ENCODE peak calls at places on chromosome 5, in ten cellular contexts. One of them, this sample, is unnamed.

GRCh38 chr5:116668361-116668760 is 93.7 kb upstream of the SEMA6A start:
- DNase-seq in A549: no peak
- DNase-seq in transverse colon: no peak
- DNase-seq in SK-N-SH: no peak
- DNase-seq in ovary: no peak
- DNase-seq in H1: no peak
- DNase-seq in tibial nerve: no peak
- DNase-seq in suprapubic skin: no peak
- DNase-seq in sigmoid colon: no peak
- DNase-seq in upper lobe of left lung: no peak
- DNase-seq in this sample: no peak

GRCh38 chr5:99334936-99335335 is 406.1 kb upstream of the CHD1 start:
- DNase-seq in A549: no peak
- DNase-seq in transverse colon: no peak
- DNase-seq in SK-N-SH: no peak
- DNase-seq in ovary: no peak
- DNase-seq in H1: no peak
- DNase-seq in tibial nerve: no peak
- DNase-seq in suprapubic skin: no peak
- DNase-seq in sigmoid colon: no peak
- DNase-seq in upper lobe of left lung: no peak
- DNase-seq in this sample: no peak

GRCh38 chr5:174327317-174327864 is 281.9 kb downstream of the NSG2 start:
- DNase-seq in A549: peak; percentile 83
- DNase-seq in transverse colon: peak; percentile 48
- DNase-seq in SK-N-SH: peak; percentile 77
- DNase-seq in ovary: no peak
- DNase-seq in H1: peak; percentile 88
- DNase-seq in tibial nerve: peak; percentile 35
- DNase-seq in suprapubic skin: no peak
- DNase-seq in sigmoid colon: no peak
- DNase-seq in upper lobe of left lung: peak; percentile 58
- DNase-seq in this sample: peak; percentile 70

GRCh38 chr5:40374853-40375252 is 304.9 kb upstream of the PTGER4 start:
- DNase-seq in A549: no peak
- DNase-seq in transverse colon: no peak
- DNase-seq in SK-N-SH: no peak
- DNase-seq in ovary: no peak
- DNase-seq in H1: no peak
- DNase-seq in tibial nerve: no peak
- DNase-seq in suprapubic skin: no peak
- DNase-seq in sigmoid colon: no peak
- DNase-seq in upper lobe of left lung: no peak
- DNase-seq in this sample: no peak

GRCh38 chr5:123719004-123719403 is 207.0 kb downstream of the CSNK1G3 start:
- DNase-seq in A549: no peak
- DNase-seq in transverse colon: no peak
- DNase-seq in SK-N-SH: no peak
- DNase-seq in ovary: no peak
- DNase-seq in H1: no peak
- DNase-seq in tibial nerve: no peak
- DNase-seq in suprapubic skin: no peak
- DNase-seq in sigmoid colon: no peak
- DNase-seq in upper lobe of left lung: no peak
- DNase-seq in this sample: no peak

GRCh38 chr5:172339264-172340180 is 56.0 kb upstream of the UBTD2 start:
- DNase-seq in A549: no peak
- DNase-seq in transverse colon: no peak
- DNase-seq in SK-N-SH: no peak
- DNase-seq in ovary: no peak
- DNase-seq in H1: no peak
- DNase-seq in tibial nerve: no peak
- DNase-seq in suprapubic skin: no peak
- DNase-seq in sigmoid colon: no peak
- DNase-seq in upper lobe of left lung: no peak
- DNase-seq in this sample: no peak

GRCh38 chr5:112419596-112420110 is 576 bp upstream of the EPB41L4A start:
- DNase-seq in A549: peak; percentile 38
- DNase-seq in transverse colon: peak; percentile 71
- DNase-seq in SK-N-SH: peak; percentile 77
- DNase-seq in ovary: peak; percentile 26
- DNase-seq in H1: peak; percentile 78
- DNase-seq in tibial nerve: peak; percentile 36
- DNase-seq in suprapubic skin: peak; percentile 79
- DNase-seq in sigmoid colon: peak; percentile 77
- DNase-seq in upper lobe of left lung: peak; percentile 49
- DNase-seq in this sample: peak; percentile 69

GRCh38 chr5:66529182-66529581 is 67.0 kb upstream of the MAST4 start:
- DNase-seq in A549: no peak
- DNase-seq in transverse colon: no peak
- DNase-seq in SK-N-SH: no peak
- DNase-seq in ovary: no peak
- DNase-seq in H1: no peak
- DNase-seq in tibial nerve: no peak
- DNase-seq in suprapubic skin: no peak
- DNase-seq in sigmoid colon: no peak
- DNase-seq in upper lobe of left lung: peak; percentile 65
- DNase-seq in this sample: no peak

DNA sequence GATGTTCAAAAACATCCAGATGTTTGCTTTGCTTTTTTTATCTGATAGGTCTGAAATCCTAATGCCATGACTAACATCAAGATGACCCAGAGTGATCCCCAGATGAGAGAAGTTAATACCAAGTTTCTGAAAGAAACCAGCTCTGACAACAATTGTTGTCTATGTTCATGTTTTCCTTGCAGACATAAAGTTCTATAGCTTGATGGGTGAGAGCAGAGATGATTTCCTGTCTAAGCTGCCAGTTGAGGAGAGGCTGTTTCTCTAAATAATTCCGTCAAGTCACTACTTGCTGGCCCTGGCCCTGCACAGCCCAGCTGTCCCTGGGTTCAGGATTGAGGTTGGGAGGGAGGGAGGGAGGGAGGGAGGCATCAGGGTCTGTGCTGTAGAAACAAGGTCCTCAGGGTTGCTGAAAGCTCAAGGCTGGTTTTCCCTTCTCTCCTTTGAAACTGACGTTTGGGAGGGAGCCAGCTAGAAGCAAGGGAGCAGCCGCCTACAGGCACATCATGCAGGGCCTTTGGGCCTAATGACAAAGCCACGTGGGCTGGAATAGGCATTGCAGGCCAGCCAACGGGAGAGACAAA is 3.9 kb downstream of the SPARC start:
- DNase-seq in A549: no peak
- DNase-seq in transverse colon: no peak
- DNase-seq in SK-N-SH: no peak
- DNase-seq in ovary: peak; percentile 75
- DNase-seq in H1: no peak
- DNase-seq in tibial nerve: no peak
- DNase-seq in suprapubic skin: no peak
- DNase-seq in sigmoid colon: no peak
- DNase-seq in upper lobe of left lung: no peak
- DNase-seq in this sample: no peak
- TF ChIP-seq EP300 in A549: no peak
- TF ChIP-seq EP300 in transverse colon: no peak
- TF ChIP-seq EP300 in SK-N-SH: no peak
- TF ChIP-seq EP300 in ovary: no peak
- TF ChIP-seq EP300 in H1: no peak
- TF ChIP-seq EP300 in tibial nerve: peak; percentile 11
- TF ChIP-seq EP300 in suprapubic skin: no peak
- TF ChIP-seq EP300 in sigmoid colon: no peak
- TF ChIP-seq EP300 in upper lobe of left lung: no peak
- TF ChIP-seq EP300 in this sample: no peak

GRCh38 chr5:107541400-107541799 is 129.3 kb downstream of the EFNA5 start:
- DNase-seq in A549: no peak
- DNase-seq in transverse colon: no peak
- DNase-seq in SK-N-SH: no peak
- DNase-seq in ovary: no peak
- DNase-seq in H1: no peak
- DNase-seq in tibial nerve: no peak
- DNase-seq in suprapubic skin: no peak
- DNase-seq in sigmoid colon: no peak
- DNase-seq in upper lobe of left lung: no peak
- DNase-seq in this sample: no peak

GRCh38 chr5:107542428-107542827 is 128.3 kb downstream of the EFNA5 start:
- DNase-seq in A549: peak; percentile 86
- DNase-seq in transverse colon: peak; percentile 44
- DNase-seq in SK-N-SH: peak; percentile 50
- DNase-seq in ovary: peak; percentile 69
- DNase-seq in H1: no peak
- DNase-seq in tibial nerve: peak; percentile 80
- DNase-seq in suprapubic skin: peak; percentile 92
- DNase-seq in sigmoid colon: peak; percentile 87
- DNase-seq in upper lobe of left lung: peak; percentile 86
- DNase-seq in this sample: peak; percentile 92

GRCh38 chr5:107544476-107544875 is 126.3 kb downstream of the EFNA5 start:
- DNase-seq in A549: no peak
- DNase-seq in transverse colon: no peak
- DNase-seq in SK-N-SH: no peak
- DNase-seq in ovary: no peak
- DNase-seq in H1: no peak
- DNase-seq in tibial nerve: no peak
- DNase-seq in suprapubic skin: no peak
- DNase-seq in sigmoid colon: no peak
- DNase-seq in upper lobe of left lung: no peak
- DNase-seq in this sample: no peak

GRCh38 chr5:107543868-107544267 is 126.9 kb downstream of the EFNA5 start:
- DNase-seq in A549: no peak
- DNase-seq in transverse colon: no peak
- DNase-seq in SK-N-SH: no peak
- DNase-seq in ovary: no peak
- DNase-seq in H1: no peak
- DNase-seq in tibial nerve: no peak
- DNase-seq in suprapubic skin: no peak
- DNase-seq in sigmoid colon: no peak
- DNase-seq in upper lobe of left lung: no peak
- DNase-seq in this sample: no peak

DNA sequence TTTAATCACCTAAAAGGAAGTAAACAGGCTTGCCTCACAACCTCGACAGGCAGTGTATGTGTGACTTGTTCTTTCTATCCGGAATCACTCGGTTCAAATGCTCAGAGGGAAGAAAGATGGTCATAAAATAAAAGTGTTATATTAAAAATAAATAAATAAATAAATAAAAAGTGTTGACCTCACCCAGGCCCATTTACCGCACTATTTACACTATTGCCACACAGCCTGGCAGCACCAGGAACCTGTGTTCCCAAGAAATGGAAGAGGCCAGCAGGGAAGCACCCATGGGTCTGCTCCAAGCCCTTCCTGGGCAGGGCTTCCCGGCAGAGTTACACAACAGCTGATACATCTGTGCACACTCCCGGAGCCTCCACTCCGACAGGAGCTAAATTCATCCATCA is 127.9 kb downstream of the EFNA5 start:
- DNase-seq in A549: peak; percentile 74
- DNase-seq in transverse colon: peak; percentile 39
- DNase-seq in SK-N-SH: no peak
- DNase-seq in ovary: peak; percentile 56
- DNase-seq in H1: no peak
- DNase-seq in tibial nerve: peak; percentile 77
- DNase-seq in suprapubic skin: peak; percentile 91
- DNase-seq in sigmoid colon: peak; percentile 92
- DNase-seq in upper lobe of left lung: peak; percentile 88
- DNase-seq in this sample: peak; percentile 71
- TF ChIP-seq EP300 in A549: peak; percentile 79
- TF ChIP-seq EP300 in transverse colon: no peak
- TF ChIP-seq EP300 in SK-N-SH: no peak
- TF ChIP-seq EP300 in ovary: no peak
- TF ChIP-seq EP300 in H1: no peak
- TF ChIP-seq EP300 in tibial nerve: peak; percentile 80
- TF ChIP-seq EP300 in suprapubic skin: no peak
- TF ChIP-seq EP300 in sigmoid colon: no peak
- TF ChIP-seq EP300 in upper lobe of left lung: no peak
- TF ChIP-seq EP300 in this sample: peak; percentile 86

GRCh38 chr5:149130121-149130931 is 11.0 kb upstream of the ABLIM3 start:
- DNase-seq in A549: no peak
- DNase-seq in transverse colon: no peak
- DNase-seq in SK-N-SH: no peak
- DNase-seq in ovary: no peak
- DNase-seq in H1: no peak
- DNase-seq in tibial nerve: no peak
- DNase-seq in suprapubic skin: no peak
- DNase-seq in sigmoid colon: no peak
- DNase-seq in upper lobe of left lung: no peak
- DNase-seq in this sample: no peak

GRCh38 chr5:149129181-149129580 is 12.1 kb upstream of the ABLIM3 start:
- DNase-seq in A549: no peak
- DNase-seq in transverse colon: no peak
- DNase-seq in SK-N-SH: no peak
- DNase-seq in ovary: no peak
- DNase-seq in H1: no peak
- DNase-seq in tibial nerve: no peak
- DNase-seq in suprapubic skin: no peak
- DNase-seq in sigmoid colon: no peak
- DNase-seq in upper lobe of left lung: no peak
- DNase-seq in this sample: no peak

GRCh38 chr5:149132474-149132873 is 8.8 kb upstream of the ABLIM3 start:
- DNase-seq in A549: no peak
- DNase-seq in transverse colon: no peak
- DNase-seq in SK-N-SH: no peak
- DNase-seq in ovary: no peak
- DNase-seq in H1: no peak
- DNase-seq in tibial nerve: no peak
- DNase-seq in suprapubic skin: no peak
- DNase-seq in sigmoid colon: no peak
- DNase-seq in upper lobe of left lung: no peak
- DNase-seq in this sample: no peak

GRCh38 chr5:149128023-149128875 is 13.0 kb upstream of the ABLIM3 start:
- DNase-seq in A549: peak; percentile 76
- DNase-seq in transverse colon: peak; percentile 20
- DNase-seq in SK-N-SH: peak; percentile 67
- DNase-seq in ovary: no peak
- DNase-seq in H1: peak; percentile 66
- DNase-seq in tibial nerve: no peak
- DNase-seq in suprapubic skin: no peak
- DNase-seq in sigmoid colon: no peak
- DNase-seq in upper lobe of left lung: no peak
- DNase-seq in this sample: no peak

DNA sequence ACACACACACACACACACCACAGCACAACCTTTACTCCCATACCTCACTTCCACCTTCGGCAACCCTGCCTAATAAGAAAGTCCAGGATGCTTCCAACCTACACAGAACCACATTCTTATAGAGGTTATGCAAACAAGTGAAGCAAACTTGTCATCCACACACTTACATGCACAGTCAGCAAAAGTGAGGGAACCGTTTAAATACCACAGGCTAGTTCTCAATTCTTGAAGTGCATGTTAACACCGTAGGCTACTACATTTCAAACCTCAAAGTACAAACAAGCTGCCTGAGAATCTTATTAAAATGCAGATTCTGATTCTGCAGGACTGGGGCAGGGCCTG is 10.4 kb upstream of the ABLIM3 start:
- DNase-seq in A549: no peak
- DNase-seq in transverse colon: no peak
- DNase-seq in SK-N-SH: no peak
- DNase-seq in ovary: no peak
- DNase-seq in H1: no peak
- DNase-seq in tibial nerve: no peak
- DNase-seq in suprapubic skin: no peak
- DNase-seq in sigmoid colon: no peak
- DNase-seq in upper lobe of left lung: no peak
- DNase-seq in this sample: no peak
- TF ChIP-seq EP300 in A549: no peak
- TF ChIP-seq EP300 in transverse colon: no peak
- TF ChIP-seq EP300 in SK-N-SH: no peak
- TF ChIP-seq EP300 in ovary: no peak
- TF ChIP-seq EP300 in H1: no peak
- TF ChIP-seq EP300 in tibial nerve: no peak
- TF ChIP-seq EP300 in suprapubic skin: no peak
- TF ChIP-seq EP300 in sigmoid colon: no peak
- TF ChIP-seq EP300 in upper lobe of left lung: no peak
- TF ChIP-seq EP300 in this sample: no peak

DNA sequence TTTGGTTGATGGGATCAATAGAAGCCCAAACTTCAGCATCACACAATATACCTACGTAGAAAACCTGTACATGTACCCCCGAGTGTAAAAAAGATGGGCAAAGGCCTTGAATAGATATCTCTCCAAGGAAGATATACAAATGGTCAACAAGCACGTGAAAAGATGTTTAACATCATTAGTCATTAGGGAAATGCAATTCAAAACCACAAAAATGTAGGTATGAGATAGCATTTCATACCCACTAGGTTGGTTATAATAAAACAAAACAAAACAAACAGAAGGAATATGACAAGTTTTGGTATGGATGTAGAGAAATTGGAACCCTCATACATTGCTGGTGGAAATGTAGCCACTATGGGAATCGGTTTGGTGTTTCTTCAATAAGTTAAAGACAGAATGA is 33.1 kb upstream of the PPARGC1B start:
- DNase-seq in A549: no peak
- DNase-seq in transverse colon: no peak
- DNase-seq in SK-N-SH: no peak
- DNase-seq in ovary: no peak
- DNase-seq in H1: no peak
- DNase-seq in tibial nerve: no peak
- DNase-seq in suprapubic skin: no peak
- DNase-seq in sigmoid colon: no peak
- DNase-seq in upper lobe of left lung: no peak
- DNase-seq in this sample: no peak
- TF ChIP-seq EP300 in A549: no peak
- TF ChIP-seq EP300 in transverse colon: no peak
- TF ChIP-seq EP300 in SK-N-SH: no peak
- TF ChIP-seq EP300 in ovary: no peak
- TF ChIP-seq EP300 in H1: no peak
- TF ChIP-seq EP300 in tibial nerve: no peak
- TF ChIP-seq EP300 in suprapubic skin: no peak
- TF ChIP-seq EP300 in sigmoid colon: no peak
- TF ChIP-seq EP300 in upper lobe of left lung: no peak
- TF ChIP-seq EP300 in this sample: no peak